ENCODE peak calls at places on chromosomes 3 and 15, in six cellular contexts. Q is upper lobe of right lung; H is nephron progenitor cell; Y is ovary; O is CD8-positive, alpha-beta T cell; F is osteocyte. X is an unnamed sample.

GRCh38 chr3:170584585-170585007 is 1.3 kb downstream of the SLC7A14 start:
- DNase-seq in Q (peak; percentile 82), H (peak; percentile 98), Y (peak; percentile 72), O (peak; percentile 4), F (peak; percentile 90), X (no peak)

GRCh38 chr3:142963266-142964149 is at the start of gene PAQR9:
- DNase-seq in Q (peak; percentile 60), H (peak; percentile 81), Y (no peak), O (no peak), F (no peak), X (no peak)

GRCh38 chr3:15601399-15602145 is at the start of the genes BTD and HACL1:
- DNase-seq in Q (peak; percentile 98), H (peak; percentile 99), Y (peak; percentile 98), O (peak; percentile 98), F (peak; percentile 99), X (peak; percentile 97)

GRCh38 chr15:89936051-89936792 is 23.5 kb upstream of the ARPIN start:
- DNase-seq in Q (no peak), H (no peak), Y (no peak), O (peak; percentile 17), F (no peak), X (no peak)

GRCh38 chr15:31268108-31268501 is 58.5 kb upstream of the KLF13 start:
- DNase-seq in Q (peak; percentile 67), H (no peak), Y (peak; percentile 3), O (no peak), F (peak; percentile 40), X (peak; percentile 57)

GRCh38 chr3:72102057-72102711 is 317.2 kb upstream of the PROK2 start:
- DNase-seq in Q (no peak), H (no peak), Y (no peak), O (no peak), F (no peak), X (peak; percentile 88)

GRCh38 chr3:120153294-120153693 is 59.0 kb upstream of the GSK3B start:
- DNase-seq in Q (no peak), H (no peak), Y (no peak), O (no peak), F (no peak), X (no peak)

GRCh38 chr3:60839242-60839641 is 412.0 kb downstream of the FHIT start:
- DNase-seq in Q (no peak), H (no peak), Y (no peak), O (no peak), F (no peak), X (no peak)

GRCh38 chr3:112303811-112304325 is 9.9 kb upstream of the SLC9C1 start:
- DNase-seq in Q (no peak), H (no peak), Y (no peak), O (no peak), F (no peak), X (no peak)

GRCh38 chr3:39124876-39125836 is 17.7 kb downstream of the TTC21A start:
- DNase-seq in Q (no peak), H (no peak), Y (no peak), O (no peak), F (no peak), X (no peak)

GRCh38 chr3:172355836-172356235 is 92.4 kb downstream of the GHSR start:
- DNase-seq in Q (no peak), H (no peak), Y (peak; percentile 43), O (no peak), F (no peak), X (no peak)

GRCh38 chr3:53941174-53941573 is 49.5 kb upstream of the SELENOK start:
- DNase-seq in Q (no peak), H (no peak), Y (no peak), O (no peak), F (no peak), X (no peak)

GRCh38 chr3:172102123-172102882 is 62.9 kb downstream of the FNDC3B start:
- DNase-seq in Q (no peak), H (no peak), Y (no peak), O (peak; percentile 34), F (no peak), X (no peak)

GRCh38 chr3:38834110-38834509 is 18.1 kb upstream of the SCN10A start:
- DNase-seq in Q (no peak), H (peak; percentile 54), Y (peak; percentile 20), O (peak; percentile 12), F (peak; percentile 88), X (peak; percentile 52)

GRCh38 chr3:5875056-5875455 is 687.5 kb downstream of the EDEM1 start:
- DNase-seq in Q (no peak), H (no peak), Y (no peak), O (no peak), F (no peak), X (no peak)

GRCh38 chr3:111810909-111811308 is 48.2 kb upstream of the PHLDB2 start:
- DNase-seq in Q (no peak), H (no peak), Y (no peak), O (no peak), F (no peak), X (no peak)

GRCh38 chr15:43723151-43723550 is 23.1 kb upstream of the PDIA3 start:
- DNase-seq in Q (no peak), H (no peak), Y (no peak), O (no peak), F (no peak), X (no peak)

GRCh38 chr3:156479574-156479973 is 75.3 kb downstream of the SSR3 start:
- DNase-seq in Q (no peak), H (no peak), Y (no peak), O (no peak), F (no peak), X (no peak)

GRCh38 chr3:171028779-171029232 is 2.3 kb upstream of the SLC2A2 start:
- DNase-seq in Q (no peak), H (no peak), Y (no peak), O (no peak), F (no peak), X (no peak)

GRCh38 chr3:5250467-5251195 is 63.1 kb downstream of the EDEM1 start:
- DNase-seq in Q (no peak), H (no peak), Y (no peak), O (no peak), F (no peak), X (no peak)

GRCh38 chr15:98859149-98859548 is 148.4 kb downstream of the PGPEP1L start:
- DNase-seq in Q (no peak), H (no peak), Y (no peak), O (no peak), F (no peak), X (no peak)

GRCh38 chr3:193826126-193826795 is 233.3 kb downstream of the OPA1 start:
- DNase-seq in Q (no peak), H (no peak), Y (peak; percentile 60), O (no peak), F (no peak), X (peak; percentile 3)

GRCh38 chr3:56917740-56918568 is 116.2 kb upstream of the ARHGEF3 start:
- DNase-seq in Q (no peak), H (no peak), Y (no peak), O (no peak), F (no peak), X (no peak)

GRCh38 chr3:33057320-33058298 is 39.3 kb downstream of the GLB1 start:
- DNase-seq in Q (no peak), H (no peak), Y (no peak), O (no peak), F (no peak), X (no peak)

GRCh38 chr3:119294402-119294888 is 262 bp downstream of the ARHGAP31 start:
- DNase-seq in Q (peak; percentile 85), H (peak; percentile 58), Y (peak; percentile 57), O (peak; percentile 44), F (no peak), X (peak; percentile 79)

GRCh38 chr3:82055792-82056191 is 294.3 kb upstream of the GBE1 start:
- DNase-seq in Q (no peak), H (no peak), Y (no peak), O (no peak), F (no peak), X (no peak)

GRCh38 chr15:38260077-38260476 is 7.4 kb downstream of the SPRED1 start:
- DNase-seq in Q (no peak), H (no peak), Y (no peak), O (no peak), F (no peak), X (no peak)

GRCh38 chr3:17544632-17545031 is 197.8 kb downstream of the TBC1D5 start:
- DNase-seq in Q (no peak), H (no peak), Y (no peak), O (no peak), F (no peak), X (no peak)
- TF ChIP-seq CTCF in Q (peak; percentile 10), H (no peak), Y (no peak), O (no peak), F (peak; percentile 50), X (no peak)

GRCh38 chr3:45785626-45786150 is 10.6 kb downstream of the SLC6A20 start:
- DNase-seq in Q (no peak), H (no peak), Y (no peak), O (no peak), F (peak; percentile 65), X (no peak)

GRCh38 chr3:45781271-45781670 is 15.1 kb downstream of the SLC6A20 start:
- DNase-seq in Q (no peak), H (no peak), Y (no peak), O (no peak), F (peak; percentile 57), X (no peak)

GRCh38 chr3:45782381-45782780 is 14.0 kb downstream of the SLC6A20 start:
- DNase-seq in Q (no peak), H (no peak), Y (no peak), O (no peak), F (no peak), X (no peak)

GRCh38 chr3:45781841-45782240 is 14.5 kb downstream of the SLC6A20 start:
- DNase-seq in Q (no peak), H (no peak), Y (no peak), O (no peak), F (peak; percentile 77), X (no peak)

GRCh38 chr3:45783667-45784066 is 12.7 kb downstream of the SLC6A20 start:
- DNase-seq in Q (no peak), H (no peak), Y (no peak), O (no peak), F (peak; percentile 46), X (no peak)
- TF ChIP-seq CTCF in Q (no peak), H (no peak), Y (no peak), O (no peak), F (no peak), X (no peak)

DNA sequence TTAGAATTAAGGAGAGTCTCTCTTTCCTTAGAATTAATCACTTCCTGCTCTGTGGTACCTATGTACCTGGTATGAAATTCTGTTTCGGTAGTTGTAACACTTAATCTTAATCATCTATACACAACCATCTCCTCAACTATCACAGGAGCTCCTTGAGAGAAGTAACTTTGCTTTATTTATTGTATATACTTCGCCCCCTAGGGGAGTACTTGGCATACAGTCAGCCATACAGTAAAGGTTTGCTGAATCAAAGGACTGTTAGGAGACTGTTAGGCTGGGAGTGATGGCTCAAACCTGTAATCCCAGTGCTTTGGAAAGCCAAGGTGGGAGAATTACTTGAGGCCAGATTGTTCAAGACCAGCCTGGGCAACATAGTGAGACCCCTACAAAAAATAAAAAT is 44.7 kb downstream of the RORA start:
- DNase-seq in Q (no peak), H (no peak), Y (no peak), O (no peak), F (no peak), X (no peak)
- TF ChIP-seq CTCF in Q (no peak), H (no peak), Y (no peak), O (no peak), F (peak; percentile 13), X (no peak)

DNA sequence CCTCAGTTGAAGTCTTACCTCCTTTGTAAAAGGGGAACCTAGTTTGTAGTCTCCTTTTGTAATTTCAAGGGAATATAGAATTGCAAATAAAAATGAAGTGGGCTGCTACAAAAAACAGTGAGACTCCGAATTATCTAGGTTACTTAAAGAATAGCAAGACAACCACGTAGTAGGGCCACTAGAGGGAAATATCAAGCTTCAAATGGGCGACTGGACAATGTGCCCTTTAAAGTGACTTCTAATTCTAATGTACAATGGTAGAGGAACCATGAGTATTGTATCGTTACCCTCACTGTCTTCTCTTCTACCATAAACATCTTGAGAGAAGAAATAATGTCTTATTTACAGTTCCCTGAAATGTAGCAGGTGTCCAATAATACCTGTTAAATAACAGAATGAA is 56.3 kb downstream of the TP63 start:
- DNase-seq in Q (no peak), H (no peak), Y (no peak), O (no peak), F (no peak), X (no peak)
- TF ChIP-seq CTCF in Q (no peak), H (no peak), Y (no peak), O (no peak), F (no peak), X (no peak)

X was measured in CD14-positive monocyte.